ENCODE peak calls at places on chromosomes 6 and 20, in eight cellular contexts. A is glutamatergic neuron; P is SK-N-SH; B is CD8-positive, alpha-beta T cell; G is Peyer's patch; H is mammary epithelial cell; K is GM12865; I is cardiac fibroblast. D is an unnamed sample.

GRCh38 chr6:5511924-5512323 is 250.6 kb downstream of the FARS2 start:
- DNase-seq in A (no peak), P (no peak), B (no peak), G (no peak), H (no peak), K (no peak), I (peak), D (no peak)

GRCh38 chr6:39934060-39934757 is at the start of gene MOCS1:
- DNase-seq in A (peak), P (peak), B (peak), G (peak), H (peak), K (no peak), I (peak), D (no peak)

GRCh38 chr6:107732461-107732860 is 91.7 kb downstream of the SCML4 start:
- DNase-seq in A (no peak), P (no peak), B (no peak), G (no peak), H (no peak), K (no peak), I (no peak), D (no peak)

GRCh38 chr6:33683051-33683571 is 28.4 kb downstream of the UQCC2 start:
- DNase-seq in A (no peak), P (peak), B (no peak), G (no peak), H (no peak), K (no peak), I (peak), D (no peak)

GRCh38 chr20:20393207-20393606 is 25.3 kb downstream of the INSM1 start:
- DNase-seq in A (no peak), P (no peak), B (no peak), G (no peak), H (no peak), K (no peak), I (peak), D (no peak)

GRCh38 chr20:16898433-16898832 is 150.3 kb downstream of the OTOR start:
- DNase-seq in A (no peak), P (no peak), B (no peak), G (no peak), H (no peak), K (no peak), I (no peak), D (no peak)

GRCh38 chr6:11085758-11086435 is 7.7 kb upstream of the SMIM13 start:
- DNase-seq in A (no peak), P (no peak), B (no peak), G (no peak), H (no peak), K (no peak), I (peak), D (no peak)

GRCh38 chr6:75843401-75843800 is 94.4 kb downstream of the MYO6 start:
- DNase-seq in A (no peak), P (no peak), B (no peak), G (no peak), H (no peak), K (no peak), I (no peak), D (no peak)

GRCh38 chr6:37209461-37210205 is 39.7 kb downstream of the PIM1 start:
- DNase-seq in A (no peak), P (no peak), B (peak), G (peak), H (no peak), K (no peak), I (no peak), D (no peak)

GRCh38 chr6:75812560-75812959 is 63.5 kb downstream of the MYO6 start:
- DNase-seq in A (no peak), P (no peak), B (no peak), G (no peak), H (no peak), K (no peak), I (no peak), D (no peak)

GRCh38 chr6:41578714-41579610 is 32.8 kb downstream of the FOXP4 start:
- DNase-seq in A (peak), P (peak), B (no peak), G (no peak), H (no peak), K (no peak), I (peak), D (no peak)

GRCh38 chr6:35492664-35493284 is 4.1 kb downstream of the TEAD3 start:
- DNase-seq in A (no peak), P (peak), B (no peak), G (no peak), H (no peak), K (no peak), I (no peak), D (no peak)

GRCh38 chr20:60851826-60852704 is 400.0 kb upstream of the CDH4 start:
- DNase-seq in A (peak), P (peak), B (no peak), G (no peak), H (no peak), K (no peak), I (no peak), D (no peak)

GRCh38 chr6:111791415-111791814 is 81.8 kb downstream of the FYN start:
- DNase-seq in A (no peak), P (no peak), B (no peak), G (no peak), H (no peak), K (no peak), I (peak), D (no peak)

GRCh38 chr6:151763303-151763702 is 44.2 kb upstream of the ESR1 start:
- DNase-seq in A (no peak), P (peak), B (no peak), G (no peak), H (peak), K (no peak), I (peak), D (no peak)
- TF ChIP-seq CTCF in A (peak), P (peak), B (no peak), G (no peak), H (peak), K (no peak), I (peak), D (no peak)

GRCh38 chr6:43188426-43188825 is 6.4 kb downstream of the CUL9 start:
- DNase-seq in A (no peak), P (no peak), B (no peak), G (no peak), H (no peak), K (no peak), I (no peak), D (no peak)
- TF ChIP-seq CTCF in A (no peak), P (no peak), B (no peak), G (no peak), H (no peak), K (no peak), I (no peak), D (no peak)

DNA sequence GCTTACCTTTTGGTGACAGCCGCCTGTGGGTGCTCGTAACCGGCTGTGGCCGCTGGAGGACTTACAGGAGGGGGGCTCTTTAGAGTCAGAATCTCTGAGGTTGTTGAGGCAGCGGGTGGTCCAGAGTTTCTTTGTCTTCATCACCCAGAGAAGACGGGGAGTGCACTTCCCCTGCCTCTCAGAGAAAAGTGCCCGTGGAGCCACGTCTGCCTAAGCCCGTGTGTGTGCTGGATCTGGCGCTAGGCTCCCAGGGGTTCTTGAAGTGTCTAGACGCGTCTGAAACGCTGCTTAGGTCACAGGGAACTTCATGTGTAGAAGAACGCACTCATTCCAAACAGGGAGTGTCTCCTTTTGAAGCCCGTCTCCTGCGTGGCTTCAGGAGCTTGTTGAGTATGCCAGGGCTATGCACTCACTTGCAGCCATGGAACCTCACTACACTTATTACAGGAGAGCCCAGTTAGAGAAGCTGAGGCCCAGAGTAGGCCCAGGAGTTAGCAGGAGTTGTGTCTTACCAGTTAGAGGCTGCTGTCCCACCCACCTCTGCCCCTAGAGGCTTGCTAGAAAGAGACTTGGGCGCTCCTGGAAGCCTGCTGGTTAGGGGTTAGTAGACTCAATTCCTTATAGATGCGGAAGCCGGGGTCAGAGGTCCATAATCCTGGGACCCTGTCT is 1.3 kb downstream of the LSM14B start:
- DNase-seq in A (no peak), P (no peak), B (no peak), G (no peak), H (peak), K (no peak), I (peak), D (no peak)
- TF ChIP-seq CTCF in A (no peak), P (peak), B (no peak), G (no peak), H (no peak), K (no peak), I (peak), D (no peak)

DNA sequence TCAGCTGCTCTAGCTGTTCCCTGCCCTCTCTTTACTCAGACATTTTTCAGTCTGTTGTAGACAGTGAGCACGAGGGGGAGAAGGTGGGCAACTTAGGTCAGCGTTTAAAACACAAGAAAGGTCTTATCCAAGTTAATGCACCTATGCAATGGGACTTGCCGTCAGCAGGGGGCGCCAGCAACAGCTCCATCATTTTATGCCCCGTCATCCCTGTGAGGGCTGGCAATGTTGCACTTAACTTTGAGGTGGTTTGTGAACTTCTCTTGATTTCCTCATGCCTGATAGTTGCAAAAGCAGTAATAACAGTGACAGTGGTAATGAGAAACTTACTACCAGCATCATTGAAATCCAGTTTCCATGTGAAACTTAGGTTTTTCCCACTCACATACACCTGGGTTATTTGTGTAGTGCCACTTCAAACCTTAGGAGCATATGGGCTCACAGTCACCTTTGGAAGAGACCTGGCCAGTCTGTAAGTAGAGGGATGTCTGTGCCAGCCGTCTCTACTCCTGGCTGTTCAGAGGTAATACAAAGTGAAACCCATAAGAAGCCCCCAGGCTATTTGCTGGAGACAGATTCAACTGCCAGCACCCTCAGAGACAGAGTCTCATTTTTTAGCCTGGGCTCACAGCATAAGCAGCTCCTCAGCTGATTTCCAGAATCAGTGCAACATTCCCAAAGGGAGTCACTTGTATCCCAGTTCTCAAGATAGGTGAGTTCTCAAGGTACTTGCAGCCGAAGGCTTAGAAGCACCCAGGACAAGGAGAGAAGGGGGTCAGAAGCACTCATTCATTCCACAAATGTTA is 44.8 kb upstream of the ID1 start:
- DNase-seq in A (peak), P (peak), B (peak), G (peak), H (peak), K (peak), I (peak), D (peak)
- TF ChIP-seq CTCF in A (peak), P (peak), B (peak), G (peak), H (peak), K (peak), I (peak), D (peak)

GRCh38 chr6:71621918-71622519 is 264.3 kb upstream of the RIMS1 start:
- DNase-seq in A (no peak), P (peak), B (no peak), G (no peak), H (no peak), K (peak), I (peak), D (no peak)
- TF ChIP-seq CTCF in A (peak), P (peak), B (no peak), G (no peak), H (peak), K (no peak), I (peak), D (no peak)

DNA sequence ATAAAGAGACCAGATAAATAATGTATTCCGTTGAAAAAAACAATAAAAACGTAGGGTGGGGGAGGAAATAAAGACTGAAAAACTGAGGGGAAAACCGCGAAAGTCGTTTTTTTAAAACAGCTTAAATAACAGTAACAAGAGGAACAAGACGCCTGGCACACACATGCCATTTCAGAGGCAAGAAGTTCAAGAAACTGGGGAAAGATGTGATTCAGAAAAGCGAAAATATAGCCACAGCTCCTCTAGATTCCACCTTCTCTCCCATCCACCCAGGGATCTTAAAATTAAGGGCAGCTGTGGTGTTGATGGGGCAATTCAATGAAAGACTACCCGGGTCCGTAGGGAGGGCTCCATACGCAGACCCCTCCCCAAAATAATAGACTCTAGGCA is 1.3 kb downstream of the EPB41L2 start:
- DNase-seq in A (no peak), P (no peak), B (no peak), G (no peak), H (no peak), K (peak), I (no peak), D (no peak)
- TF ChIP-seq CTCF in A (no peak), P (no peak), B (no peak), G (no peak), H (no peak), K (no peak), I (no peak), D (no peak)

GRCh38 chr6:47073125-47074110 is 31.3 kb upstream of the ADGRF1 start:
- DNase-seq in A (no peak), P (no peak), B (no peak), G (no peak), H (no peak), K (no peak), I (no peak), D (no peak)
- TF ChIP-seq CTCF in A (peak), P (peak), B (no peak), G (no peak), H (peak), K (peak), I (peak), D (no peak)

GRCh38 chr6:79981647-79982046 is 22.8 kb upstream of the TTK start:
- DNase-seq in A (no peak), P (no peak), B (no peak), G (no peak), H (no peak), K (no peak), I (no peak), D (no peak)

GRCh38 chr6:79989641-79990040 is 14.8 kb upstream of the TTK start:
- DNase-seq in A (no peak), P (no peak), B (no peak), G (no peak), H (no peak), K (no peak), I (no peak), D (no peak)

GRCh38 chr6:79985128-79985527 is 19.3 kb upstream of the TTK start:
- DNase-seq in A (no peak), P (no peak), B (no peak), G (no peak), H (no peak), K (peak), I (no peak), D (no peak)

DNA sequence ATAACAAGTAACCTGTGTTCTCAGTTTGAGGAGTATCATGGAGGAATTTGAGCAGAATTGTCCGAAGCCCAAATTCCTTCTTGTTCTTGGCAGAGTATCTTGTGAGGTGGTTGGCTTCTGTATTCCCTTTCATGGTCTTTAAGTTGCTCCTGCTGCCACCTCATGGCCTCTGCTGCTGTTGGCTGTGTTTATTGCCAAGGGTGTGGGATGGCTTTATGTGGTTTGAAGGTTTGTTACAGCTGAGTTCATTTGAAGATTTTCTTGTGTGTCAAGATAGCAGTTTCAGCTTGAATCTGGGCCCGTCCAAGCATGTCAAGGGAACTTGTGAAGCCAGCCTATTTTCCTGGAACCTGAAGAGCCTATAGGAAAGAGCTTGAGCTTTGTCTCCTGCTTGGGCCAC is 20.2 kb upstream of the TTK start:
- DNase-seq in A (no peak), P (no peak), B (no peak), G (no peak), H (peak), K (peak), I (peak), D (no peak)
- TF ChIP-seq CTCF in A (no peak), P (no peak), B (no peak), G (no peak), H (peak), K (no peak), I (no peak), D (no peak)